ENCODE peak calls at places on chromosomes 4 and X, in four cellular contexts. One of them, this sample, is unnamed.
A peak's percentile ranks its signal among the peaks of the same experiment; 100 is the strongest.

GRCh38 chrX:46579250-46579649 is 5.7 kb downstream of the CHST7 start:
- DNase-seq in effector memory CD8-positive, alpha-beta T cell: no peak
- DNase-seq in DMS153: no peak
- DNase-seq in skeletal muscle cell: no peak
- DNase-seq in this sample: no peak

GRCh38 chrX:155071694-155072215 is 447 bp downstream of the BRCC3 start:
- DNase-seq in DMS153: no peak
- DNase-seq in skeletal muscle cell: no peak
- DNase-seq in effector memory CD8-positive, alpha-beta T cell: no peak
- DNase-seq in this sample: no peak

GRCh38 chr4:108099838-108100237 is 68.9 kb downstream of the LEF1 start:
- DNase-seq in effector memory CD8-positive, alpha-beta T cell: no peak
- DNase-seq in DMS153: no peak
- DNase-seq in skeletal muscle cell: no peak
- DNase-seq in this sample: no peak

GRCh38 chrX:96425204-96425603 is 259.4 kb upstream of the DIAPH2 start:
- DNase-seq in skeletal muscle cell: no peak
- DNase-seq in DMS153: no peak
- DNase-seq in effector memory CD8-positive, alpha-beta T cell: no peak
- DNase-seq in this sample: no peak

GRCh38 chr4:88967883-88968316 is 89.1 kb downstream of the FAM13A start:
- DNase-seq in effector memory CD8-positive, alpha-beta T cell: no peak
- DNase-seq in DMS153: peak; percentile 77
- DNase-seq in skeletal muscle cell: no peak
- DNase-seq in this sample: no peak

GRCh38 chrX:48927736-48928382 is 9.0 kb upstream of the PIM2 start:
- DNase-seq in DMS153: no peak
- DNase-seq in effector memory CD8-positive, alpha-beta T cell: no peak
- DNase-seq in skeletal muscle cell: no peak
- DNase-seq in this sample: no peak

GRCh38 chr4:53706422-53707032 is 115.2 kb upstream of the LNX1 start:
- DNase-seq in effector memory CD8-positive, alpha-beta T cell: no peak
- DNase-seq in DMS153: peak; percentile 57
- DNase-seq in skeletal muscle cell: no peak
- DNase-seq in this sample: no peak

GRCh38 chr4:87229979-87230378 is 9.6 kb upstream of the KLHL8 start:
- DNase-seq in skeletal muscle cell: no peak
- DNase-seq in effector memory CD8-positive, alpha-beta T cell: no peak
- DNase-seq in DMS153: no peak
- DNase-seq in this sample: no peak

GRCh38 chr4:52407545-52407944 is 251.6 kb downstream of the USP46 start:
- DNase-seq in effector memory CD8-positive, alpha-beta T cell: no peak
- DNase-seq in DMS153: no peak
- DNase-seq in skeletal muscle cell: no peak
- DNase-seq in this sample: no peak

GRCh38 chrX:41333744-41333993 is 293 bp upstream of the DDX3X start:
- DNase-seq in skeletal muscle cell: peak; percentile 52
- DNase-seq in effector memory CD8-positive, alpha-beta T cell: peak; percentile 59
- DNase-seq in DMS153: peak; percentile 74
- DNase-seq in this sample: no peak

GRCh38 chr4:140426610-140427103 is 791 bp downstream of the CLGN start:
- DNase-seq in effector memory CD8-positive, alpha-beta T cell: no peak
- DNase-seq in skeletal muscle cell: no peak
- DNase-seq in DMS153: peak; percentile 21
- DNase-seq in this sample: no peak

GRCh38 chr4:85650908-85651307 is 176.0 kb downstream of the ARHGAP24 start:
- DNase-seq in effector memory CD8-positive, alpha-beta T cell: no peak
- DNase-seq in DMS153: no peak
- DNase-seq in skeletal muscle cell: no peak
- DNase-seq in this sample: no peak

GRCh38 chrX:93791304-93791703 is 117.3 kb downstream of the FAM133A start:
- DNase-seq in effector memory CD8-positive, alpha-beta T cell: no peak
- DNase-seq in DMS153: no peak
- DNase-seq in skeletal muscle cell: no peak
- DNase-seq in this sample: no peak

GRCh38 chr4:2860391-2861348 is 17.0 kb downstream of the ADD1 start:
- DNase-seq in effector memory CD8-positive, alpha-beta T cell: no peak
- DNase-seq in DMS153: no peak
- DNase-seq in skeletal muscle cell: no peak
- DNase-seq in this sample: no peak

GRCh38 chrX:119466970-119467369 is 1.3 kb upstream of the SLC25A5 start:
- DNase-seq in skeletal muscle cell: no peak
- DNase-seq in effector memory CD8-positive, alpha-beta T cell: no peak
- DNase-seq in DMS153: no peak
- DNase-seq in this sample: no peak

GRCh38 chr4:72352746-72353145 is 216.3 kb downstream of the ADAMTS3 start:
- DNase-seq in effector memory CD8-positive, alpha-beta T cell: no peak
- DNase-seq in skeletal muscle cell: no peak
- DNase-seq in DMS153: no peak
- DNase-seq in this sample: no peak

GRCh38 chrX:37684426-37684825 is 1.2 kb upstream of the XK start:
- DNase-seq in DMS153: no peak
- DNase-seq in skeletal muscle cell: no peak
- DNase-seq in effector memory CD8-positive, alpha-beta T cell: no peak
- DNase-seq in this sample: no peak

GRCh38 chr4:66482186-66482585 is 811.9 kb upstream of the EPHA5 start:
- DNase-seq in DMS153: no peak
- DNase-seq in effector memory CD8-positive, alpha-beta T cell: no peak
- DNase-seq in skeletal muscle cell: no peak
- DNase-seq in this sample: no peak

GRCh38 chrX:102624105-102624504 is 24.8 kb downstream of the ARMCX5 start:
- DNase-seq in skeletal muscle cell: no peak
- DNase-seq in effector memory CD8-positive, alpha-beta T cell: no peak
- DNase-seq in DMS153: no peak
- DNase-seq in this sample: no peak

GRCh38 chrX:85004255-85004654 is 578 bp downstream of the APOOL start:
- DNase-seq in DMS153: no peak
- DNase-seq in skeletal muscle cell: no peak
- DNase-seq in effector memory CD8-positive, alpha-beta T cell: no peak
- DNase-seq in this sample: no peak

GRCh38 chr4:81698536-81698935 is 226.8 kb upstream of the RASGEF1B start:
- DNase-seq in skeletal muscle cell: no peak
- DNase-seq in DMS153: no peak
- DNase-seq in effector memory CD8-positive, alpha-beta T cell: no peak
- DNase-seq in this sample: no peak

GRCh38 chr4:24672871-24673270 is 88.5 kb upstream of the DHX15 start:
- DNase-seq in DMS153: no peak
- DNase-seq in skeletal muscle cell: no peak
- DNase-seq in effector memory CD8-positive, alpha-beta T cell: no peak
- DNase-seq in this sample: no peak

GRCh38 chr4:41176357-41176756 is 38.0 kb downstream of the APBB2 start:
- DNase-seq in effector memory CD8-positive, alpha-beta T cell: no peak
- DNase-seq in DMS153: no peak
- DNase-seq in skeletal muscle cell: no peak
- DNase-seq in this sample: no peak

GRCh38 chrX:152601848-152602616 is 35.7 kb upstream of the GABRQ start:
- DNase-seq in DMS153: no peak
- DNase-seq in skeletal muscle cell: no peak
- DNase-seq in effector memory CD8-positive, alpha-beta T cell: no peak
- DNase-seq in this sample: no peak

GRCh38 chr4:87130482-87130881 is 89.9 kb downstream of the KLHL8 start:
- DNase-seq in DMS153: no peak
- DNase-seq in effector memory CD8-positive, alpha-beta T cell: no peak
- DNase-seq in skeletal muscle cell: no peak
- DNase-seq in this sample: no peak

GRCh38 chr4:77826280-77826679 is 7.1 kb upstream of the CNOT6L start:
- DNase-seq in DMS153: no peak
- DNase-seq in effector memory CD8-positive, alpha-beta T cell: no peak
- DNase-seq in skeletal muscle cell: no peak
- DNase-seq in this sample: no peak

GRCh38 chr4:73222466-73223257 is 35.9 kb downstream of the ANKRD17 start:
- DNase-seq in DMS153: peak; percentile 90
- DNase-seq in skeletal muscle cell: peak; percentile 91
- DNase-seq in effector memory CD8-positive, alpha-beta T cell: peak; percentile 57
- DNase-seq in this sample: peak; percentile 88

GRCh38 chr4:110005461-110006056 is 92.9 kb downstream of the EGF start:
- DNase-seq in skeletal muscle cell: peak; percentile 36
- DNase-seq in DMS153: peak; percentile 2
- DNase-seq in effector memory CD8-positive, alpha-beta T cell: peak; percentile 14
- DNase-seq in this sample: peak; percentile 41

GRCh38 chr4:154616731-154617130 is 4.3 kb upstream of the FGG start:
- DNase-seq in skeletal muscle cell: no peak
- DNase-seq in effector memory CD8-positive, alpha-beta T cell: no peak
- DNase-seq in DMS153: no peak
- DNase-seq in this sample: no peak

GRCh38 chr4:165627548-165627947 is 245.5 kb upstream of the TLL1 start:
- DNase-seq in DMS153: no peak
- DNase-seq in skeletal muscle cell: no peak
- DNase-seq in effector memory CD8-positive, alpha-beta T cell: no peak
- DNase-seq in this sample: no peak

GRCh38 chr4:183436417-183436816 is 8.0 kb upstream of the CDKN2AIP start:
- DNase-seq in skeletal muscle cell: no peak
- DNase-seq in effector memory CD8-positive, alpha-beta T cell: no peak
- DNase-seq in DMS153: no peak
- DNase-seq in this sample: no peak

GRCh38 chrX:46551494-46552128 is 6.4 kb upstream of the ZNF674 start:
- DNase-seq in skeletal muscle cell: no peak
- DNase-seq in DMS153: no peak
- DNase-seq in effector memory CD8-positive, alpha-beta T cell: no peak
- DNase-seq in this sample: no peak

This sample was measured in AG04449.